ENCODE peak calls at places on chromosomes 4 and X, in seven cellular contexts. X is foreskin fibroblast; I is activated CD8-positive, alpha-beta memory T cell treated with anti-CD3 and anti-CD28 coated beads for 4 hours; B is astrocyte of the spinal cord; C is stimulated activated CD4-positive, alpha-beta T cell treated with anti-CD3 and anti-CD28 coated beads, Interleukin-4, amount 100 ng/mL, for 24 hours; H is CD4-positive, alpha-beta memory T cell; M is stomach. O is an unnamed sample.

GRCh38 chr4:128823025-128823661 is 13.6 kb downstream of the JADE1 start:
- DNase-seq in I (no peak), B (peak; percentile 87), C (no peak), M (no peak), H (no peak), X (peak; percentile 87), O (no peak)

GRCh38 chrX:139828830-139829229 is 104.0 kb downstream of the ATP11C start:
- DNase-seq in B (no peak), H (no peak), C (no peak), M (no peak), I (no peak), X (no peak), O (no peak)

GRCh38 chr4:189660737-189661330 is 279.8 kb upstream of the FRG1 start:
- DNase-seq in B (no peak), M (no peak), X (no peak), H (no peak), I (no peak), C (no peak), O (no peak)

GRCh38 chr4:146368209-146368608 is 153.5 kb downstream of the SLC10A7 start:
- DNase-seq in X (peak; percentile 8), H (no peak), C (no peak), I (no peak), M (no peak), B (no peak), O (no peak)

GRCh38 chrX:31522760-31523159 is 450.9 kb upstream of the FTHL17 start:
- DNase-seq in C (no peak), B (no peak), H (no peak), I (no peak), M (no peak), X (no peak), O (no peak)

GRCh38 chr4:149910604-149911367 is 95.1 kb upstream of the IQCM start:
- DNase-seq in M (no peak), C (no peak), H (no peak), I (no peak), X (peak; percentile 35), B (no peak), O (no peak)

GRCh38 chr4:5883916-5884315 is 9.0 kb downstream of the CRMP1 start:
- DNase-seq in B (no peak), I (no peak), C (no peak), H (no peak), M (no peak), X (no peak), O (no peak)

GRCh38 chrX:134821901-134822300 is 163.6 kb upstream of the PLAC1 start:
- DNase-seq in H (no peak), X (no peak), C (no peak), I (no peak), M (no peak), B (no peak), O (no peak)

GRCh38 chrX:8194216-8194615 is 23.1 kb upstream of the VCX2 start:
- DNase-seq in X (no peak), M (no peak), B (no peak), C (no peak), I (no peak), H (no peak), O (peak; percentile 40)

GRCh38 chr4:181202249-181202648 is 1041.0 kb upstream of the TENM3 start:
- DNase-seq in B (no peak), I (no peak), X (no peak), H (no peak), C (no peak), M (no peak), O (no peak)

GRCh38 chr4:36254355-36254754 is 10.0 kb upstream of the ARAP2 start:
- DNase-seq in B (no peak), I (no peak), X (no peak), M (no peak), C (no peak), H (no peak), O (no peak)

O was measured in NCI-H345.